ENCODE peak calls at places on chromosomes 13 and 19, in four cellular contexts. B, A, O and J are unnamed samples.

GRCh38 chr19:50147462-50148423 is 15.3 kb downstream of the IZUMO2 start:
- DNase-seq in B (peak; percentile 89), O (peak; percentile 86), A (peak; percentile 88), J (peak; percentile 80)

GRCh38 chr13:98549006-98549727 is 27.7 kb downstream of the STK24 start:
- DNase-seq in B (no peak), O (peak; percentile 28), A (no peak), J (no peak)

GRCh38 chr19:31626941-31627340 is 277.7 kb upstream of the TSHZ3 start:
- DNase-seq in A (no peak), O (no peak), B (no peak), J (no peak)

GRCh38 chr19:4343056-4343844 is at the start of gene MPND:
- DNase-seq in O (peak; percentile 72), B (peak; percentile 50), A (peak; percentile 87), J (peak; percentile 94)

GRCh38 chr13:29543230-29544215 is 52.0 kb downstream of the SLC7A1 start:
- DNase-seq in B (no peak), A (no peak), O (peak; percentile 12), J (no peak)

GRCh38 chr13:23658929-23659541 is 88.8 kb downstream of the TNFRSF19 start:
- DNase-seq in B (no peak), O (no peak), A (no peak), J (no peak)

GRCh38 chr19:16227837-16228636 is 30.3 kb downstream of the AP1M1 start:
- DNase-seq in O (no peak), A (no peak), B (no peak), J (no peak)

GRCh38 chr13:98571955-98572662 is 4.8 kb downstream of the STK24 start:
- DNase-seq in A (no peak), B (no peak), O (peak; percentile 39), J (peak; percentile 55)

GRCh38 chr19:15779756-15780476 is 7.5 kb upstream of the OR10H5 start:
- DNase-seq in A (no peak), B (no peak), O (peak; percentile 45), J (no peak)

GRCh38 chr19:54388001-54388802 is 23.5 kb upstream of the LAIR1 start:
- DNase-seq in A (no peak), O (no peak), B (no peak), J (no peak)

GRCh38 chr13:71874490-71874889 is 7.5 kb upstream of the DACH1 start:
- DNase-seq in A (no peak), B (no peak), O (no peak), J (no peak)

GRCh38 chr19:54178581-54179261 is 5.8 kb upstream of the TMC4 start:
- DNase-seq in O (no peak), B (no peak), A (peak; percentile 41), J (peak; percentile 72)

GRCh38 chr13:43758834-43759233 is 27.9 kb downstream of the ENOX1 start:
- DNase-seq in B (no peak), O (no peak), A (no peak), J (no peak)

GRCh38 chr19:2315818-2316353 is 7.9 kb upstream of the LINGO3 start:
- DNase-seq in A (no peak), O (peak; percentile 55), B (no peak), J (peak; percentile 95)

GRCh38 chr13:25249001-25249543 is 38.2 kb downstream of the MTMR6 start:
- DNase-seq in A (no peak), B (no peak), O (peak; percentile 19), J (peak; percentile 22)

GRCh38 chr13:27211771-27212364 is 39.5 kb upstream of the RPL21 start:
- DNase-seq in B (peak; percentile 32), O (no peak), A (no peak), J (no peak)

GRCh38 chr13:30112602-30113435 is 194.5 kb downstream of the KATNAL1 start:
- DNase-seq in A (peak; percentile 69), B (peak; percentile 61), O (peak; percentile 66), J (peak; percentile 82)

GRCh38 chr13:49731766-49732165 is 40.5 kb upstream of the EBPL start:
- DNase-seq in O (no peak), A (no peak), B (no peak), J (no peak)

GRCh38 chr19:57269515-57270250 is 10.6 kb upstream of the ZNF460 start:
- DNase-seq in A (no peak), B (no peak), O (no peak), J (peak; percentile 7)

GRCh38 chr13:28117689-28118377 is 17.5 kb upstream of the FLT3 start:
- DNase-seq in B (no peak), A (no peak), O (no peak), J (no peak)

GRCh38 chr13:95301135-95301946 is at the start of gene ABCC4:
- DNase-seq in O (peak; percentile 51), A (peak; percentile 79), B (peak; percentile 53), J (peak; percentile 91)

GRCh38 chr19:6412111-6412999 is 12.3 kb downstream of the KHSRP start:
- DNase-seq in A (peak; percentile 66), B (peak; percentile 31), O (peak; percentile 49), J (peak; percentile 78)

GRCh38 chr13:38463047-38463446 is 113.4 kb downstream of the UFM1 start:
- DNase-seq in A (no peak), O (no peak), B (no peak), J (no peak)
- H3K27ac ChIP-seq in A (no peak overlapping the region), O (no peak overlapping the region), B (no peak overlapping the region), J (no peak overlapping the region)

DNA sequence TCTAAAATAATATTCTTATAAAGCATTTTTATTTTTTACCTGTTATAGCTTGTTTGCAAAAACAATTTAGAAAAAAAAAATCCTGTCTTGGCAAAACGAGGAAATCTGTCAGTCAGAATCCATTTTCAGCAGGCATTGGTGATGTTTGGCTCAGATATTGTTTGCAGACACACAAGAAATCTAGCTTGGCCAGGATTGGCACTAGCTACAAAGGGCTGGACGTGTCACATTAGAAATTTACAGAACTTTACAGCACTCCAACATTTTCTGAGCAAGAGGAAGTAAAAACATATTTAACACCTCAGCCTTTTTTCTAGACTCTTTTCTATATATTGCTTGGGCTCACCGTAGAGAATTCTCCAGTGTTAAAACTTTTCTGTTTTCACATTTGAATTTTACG is 9.9 kb downstream of the ZNF91 start:
- DNase-seq in B (no peak), O (no peak), A (no peak), J (no peak)
- TF ChIP-seq ELF1 in B (no peak), O (no peak), A (no peak), J (no peak)

DNA sequence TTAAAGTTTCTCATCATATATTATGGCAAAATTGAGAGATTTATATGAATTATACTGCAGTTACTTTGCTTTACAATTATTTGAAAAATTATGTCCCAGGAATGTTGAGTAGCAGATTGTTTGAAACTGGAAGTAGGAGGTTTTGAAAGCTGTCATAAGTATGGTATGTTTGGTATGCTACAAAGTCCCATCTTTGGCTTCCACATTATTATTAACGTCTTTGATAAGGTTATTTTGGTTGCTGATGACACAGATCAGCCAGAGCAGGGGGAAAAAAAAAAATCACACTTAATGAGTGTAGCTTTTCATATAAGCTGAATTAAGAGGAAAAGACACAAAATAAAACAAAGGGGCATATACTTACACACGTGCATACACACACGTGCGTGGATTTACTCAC is 130.1 kb downstream of the SLITRK1 start:
- DNase-seq in B (no peak), A (no peak), O (peak; percentile 16), J (no peak)
- H3K27ac ChIP-seq in B (no peak overlapping the region), A (no peak overlapping the region), O (no peak overlapping the region), J (no peak overlapping the region)

GRCh38 chr13:107531180-107531579 is 684.2 kb downstream of the LIG4 start:
- DNase-seq in A (no peak), B (no peak), O (no peak), J (no peak)

GRCh38 chr13:107531816-107532215 is 683.5 kb downstream of the LIG4 start:
- DNase-seq in A (no peak), B (no peak), O (no peak), J (no peak)

DNA sequence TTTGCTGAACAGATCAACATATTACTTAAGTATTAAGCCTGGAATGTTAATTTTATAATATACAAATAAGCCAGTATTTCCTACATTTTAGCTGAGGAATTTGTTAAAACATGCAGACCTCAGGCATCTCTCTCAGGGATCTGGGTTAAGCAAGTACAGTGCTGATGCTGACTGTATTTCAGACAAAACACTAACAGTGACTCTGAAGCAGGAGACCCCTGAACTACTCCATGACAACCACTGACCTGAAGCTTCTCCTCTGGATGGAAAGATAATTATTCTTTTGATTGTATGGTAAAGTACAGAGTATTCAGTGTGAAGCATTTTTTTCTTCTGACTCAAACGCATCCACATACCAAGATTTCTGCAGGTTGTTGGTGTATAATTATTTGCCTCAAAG is 680.8 kb downstream of the LIG4 start:
- DNase-seq in B (no peak), A (no peak), O (no peak), J (no peak)
- TF ChIP-seq ELF1 in B (no peak), A (no peak), O (no peak), J (no peak)

DNA sequence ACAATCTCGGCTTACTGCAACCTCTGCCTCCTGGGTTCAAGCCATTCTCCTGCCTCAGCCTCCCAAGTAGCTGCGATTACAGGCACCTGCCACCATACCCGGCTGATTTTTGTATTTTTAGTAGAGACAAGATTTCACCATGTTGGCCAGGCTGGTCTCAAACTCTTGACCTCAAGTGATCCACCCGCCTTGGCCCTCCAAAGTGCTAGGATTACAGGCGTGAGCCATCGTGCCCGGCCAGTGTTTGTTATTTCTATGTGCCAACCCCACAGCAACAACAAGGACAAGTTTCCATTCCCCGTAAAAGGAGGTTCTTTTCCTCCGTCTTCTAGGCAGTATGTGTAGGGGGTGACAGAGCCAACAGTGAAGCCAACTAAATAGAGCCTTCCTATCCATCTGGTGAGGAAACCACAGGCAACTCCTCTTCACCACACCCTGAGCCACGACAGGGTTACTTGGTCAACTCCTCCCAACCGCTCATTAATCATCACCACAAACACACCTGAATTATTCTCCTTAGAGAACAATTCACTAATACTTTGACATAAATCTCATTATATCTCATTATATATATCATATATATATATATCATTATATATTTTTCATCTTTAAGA is 25.5 kb downstream of the FOXO1 start:
- DNase-seq in A (no peak), O (no peak), B (no peak), J (no peak)
- H3K27ac ChIP-seq in A (no peak overlapping the region), O (no peak overlapping the region), B (no peak overlapping the region), J (no peak overlapping the region)

DNA sequence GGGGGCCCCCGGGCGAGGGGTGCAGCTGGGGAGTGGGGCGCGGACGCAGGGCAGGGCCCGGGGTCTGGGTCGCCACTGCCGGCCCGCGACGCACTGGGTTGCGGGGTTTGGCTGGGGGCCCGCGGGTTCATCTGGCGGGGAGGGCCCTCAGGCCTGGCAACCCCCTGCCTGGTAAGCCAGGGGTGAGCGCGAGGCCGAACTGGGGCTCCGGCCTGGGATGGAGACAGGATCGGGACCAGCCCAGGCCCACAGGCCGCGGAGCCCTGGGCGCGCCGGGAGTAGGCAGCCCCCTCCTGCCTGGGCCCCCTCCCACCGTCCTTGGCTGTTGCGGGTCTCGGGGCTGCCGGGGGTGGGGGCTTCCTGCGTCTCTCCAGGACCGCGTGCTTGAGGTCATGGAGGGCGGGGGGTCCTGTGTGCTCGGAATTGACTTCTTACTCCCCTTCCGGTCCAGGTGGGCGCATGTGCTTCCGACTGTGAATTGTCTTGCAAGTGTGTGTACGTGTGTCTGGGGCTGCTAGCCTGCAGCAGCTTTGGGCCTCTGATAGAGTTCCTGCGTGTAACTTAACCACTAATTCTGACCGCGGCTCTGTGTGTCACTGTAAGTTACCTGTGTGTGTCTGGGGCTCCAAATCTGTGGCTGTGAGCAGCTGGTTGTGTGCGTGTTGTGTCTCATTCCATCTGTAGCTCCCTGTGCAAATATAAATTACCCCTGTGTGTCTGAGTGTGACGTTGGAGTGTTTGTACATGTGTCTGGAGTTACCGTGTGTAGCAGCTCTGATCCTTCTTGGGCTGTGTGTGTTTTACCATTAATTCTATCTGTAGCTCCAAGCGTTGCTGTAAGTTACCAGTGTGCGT is 751 bp downstream of the GRAMD1A start:
- DNase-seq in A (peak; percentile 82), O (peak; percentile 59), B (no peak), J (peak; percentile 53)
- TF ChIP-seq ELF1 in A (no peak), O (no peak), B (no peak), J (no peak)